ENCODE peak calls at places on chromosomes 7 and 10, in eight cellular contexts. L is heart right ventricle; O is right atrium auricular region; D is transverse colon; F is stomach; U is ovary; R is CD8-positive, alpha-beta T cell; G is adrenal gland. Z is an unnamed sample.

GRCh38 chr7:7105800-7106582 is 76.4 kb upstream of the C1GALT1 start:
- DNase-seq in F (no peak), G (no peak), O (no peak), U (no peak), D (no peak), L (no peak), R (no peak), Z (no peak)

GRCh38 chr10:13712799-13713581 is 126.2 kb downstream of the PRPF18 start:
- DNase-seq in G (peak; percentile 39), U (no peak), D (peak; percentile 66), F (peak; percentile 49), L (peak; percentile 67), O (peak; percentile 90), R (peak; percentile 3), Z (peak; percentile 80)

GRCh38 chr7:38232475-38233366 is 40.7 kb downstream of the TARP start:
- DNase-seq in R (peak; percentile 61), D (peak; percentile 52), F (peak; percentile 40), L (no peak), O (no peak), U (no peak), G (no peak), Z (no peak)

GRCh38 chr10:32985781-32986350 is 27.8 kb upstream of the ITGB1 start:
- DNase-seq in U (no peak), F (no peak), G (no peak), O (no peak), R (no peak), L (no peak), D (no peak), Z (no peak)

GRCh38 chr7:50603288-50603687 is 38.1 kb upstream of the DDC start:
- DNase-seq in G (no peak), L (no peak), D (no peak), U (no peak), O (no peak), R (no peak), F (no peak), Z (no peak)

GRCh38 chr10:125779403-125780327 is 4.0 kb upstream of the MMP21 start:
- DNase-seq in D (no peak), U (no peak), R (no peak), L (no peak), O (peak; percentile 16), G (no peak), F (no peak), Z (peak; percentile 57)

GRCh38 chr10:89283174-89283987 is 18.5 kb upstream of the IFIT2 start:
- DNase-seq in G (no peak), U (no peak), F (no peak), D (no peak), R (no peak), L (no peak), O (no peak), Z (no peak)

GRCh38 chr7:45687185-45687560 is 113.0 kb downstream of the ADCY1 start:
- DNase-seq in L (no peak), O (peak; percentile 38), R (no peak), D (no peak), G (no peak), U (no peak), F (no peak), Z (no peak)

GRCh38 chr10:70368774-70369482 is 13.5 kb downstream of the LRRC20 start:
- DNase-seq in D (no peak), R (no peak), G (no peak), L (no peak), O (no peak), F (no peak), U (peak; percentile 17), Z (no peak)

GRCh38 chr10:125457406-125457805 is 225.6 kb downstream of the TEX36 start:
- DNase-seq in O (no peak), U (no peak), D (no peak), G (no peak), F (no peak), L (no peak), R (no peak), Z (no peak)

GRCh38 chr10:34628174-34628802 is 186.8 kb downstream of the PARD3 start:
- DNase-seq in R (no peak), U (peak; percentile 57), G (peak; percentile 66), O (peak; percentile 80), D (peak; percentile 76), F (peak; percentile 70), L (peak; percentile 68), Z (no peak)

GRCh38 chr10:26438534-26439269 is 561 bp downstream of the APBB1IP start:
- DNase-seq in L (peak; percentile 45), U (no peak), R (peak; percentile 59), O (no peak), F (no peak), G (peak; percentile 15), D (peak; percentile 31), Z (peak; percentile 75)

GRCh38 chr10:34743804-34744203 is 71.3 kb downstream of the PARD3 start:
- DNase-seq in G (no peak), D (peak; percentile 33), U (no peak), O (peak; percentile 68), F (no peak), R (no peak), L (peak; percentile 40), Z (no peak)

GRCh38 chr7:109793-110556 is 82.4 kb upstream of the FAM20C start:
- DNase-seq in G (no peak), U (no peak), D (no peak), O (peak; percentile 56), R (no peak), L (no peak), F (peak; percentile 21), Z (peak; percentile 58)

GRCh38 chr7:74217455-74218342 is 7.9 kb downstream of the LAT2 start:
- DNase-seq in D (peak; percentile 30), R (no peak), O (no peak), L (no peak), U (no peak), F (no peak), G (no peak), Z (no peak)

GRCh38 chr10:80416401-80417098 is 8.2 kb downstream of the PRXL2A start:
- DNase-seq in G (no peak), R (no peak), U (peak; percentile 93), F (peak; percentile 34), D (peak; percentile 41), O (peak; percentile 70), L (peak; percentile 74), Z (no peak)

GRCh38 chr10:421170-421569 is 268.3 kb downstream of the DIP2C start:
- DNase-seq in L (no peak), R (no peak), U (no peak), G (no peak), D (no peak), F (no peak), O (no peak), Z (no peak)

GRCh38 chr10:119412244-119412750 is 130.2 kb downstream of the RGS10 start:
- DNase-seq in D (peak; percentile 55), F (peak; percentile 74), L (peak; percentile 84), G (peak; percentile 72), U (peak; percentile 94), R (no peak), O (peak; percentile 77), Z (no peak)

GRCh38 chr7:12637819-12638592 is 49.4 kb upstream of the ARL4A start:
- DNase-seq in D (no peak), R (no peak), G (no peak), U (no peak), O (no peak), L (no peak), F (no peak), Z (no peak)

DNA sequence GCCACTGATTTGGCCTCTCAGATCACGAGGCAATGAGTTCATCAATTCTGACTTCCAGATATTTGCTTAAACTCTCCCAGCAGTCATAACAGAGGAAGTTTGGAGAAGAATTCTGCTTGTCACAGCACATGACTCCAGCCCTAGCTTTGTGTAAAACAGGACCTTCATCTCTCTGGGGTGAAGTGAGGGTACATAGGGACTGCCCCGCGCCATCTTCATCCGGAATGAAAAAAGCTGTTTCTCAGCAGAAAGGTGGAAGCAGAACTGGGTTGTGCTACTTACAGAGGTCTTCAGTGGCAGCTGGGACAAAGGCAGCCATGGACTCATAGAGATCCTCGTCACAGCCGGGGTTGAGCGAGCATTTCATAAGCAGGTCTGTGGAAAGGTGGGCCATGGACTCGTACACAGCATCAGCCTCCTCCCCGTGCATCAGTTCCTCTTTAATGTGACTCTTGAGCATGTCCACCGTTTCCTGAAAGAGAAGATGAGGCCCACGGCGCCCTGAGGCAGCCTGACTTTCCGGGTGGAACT is 58.4 kb upstream of the TM9SF3 start:
- DNase-seq in G (no peak), U (no peak), R (no peak), O (peak; percentile 61), F (no peak), D (peak; percentile 19), L (no peak), Z (no peak)
- H3K27ac ChIP-seq in G (no peak overlapping the region), U (no peak overlapping the region), R (no peak overlapping the region), O (no peak overlapping the region), F (no peak overlapping the region), D (peak overlapping the region; percentile 37), L (no peak overlapping the region), Z (no peak overlapping the region)

DNA sequence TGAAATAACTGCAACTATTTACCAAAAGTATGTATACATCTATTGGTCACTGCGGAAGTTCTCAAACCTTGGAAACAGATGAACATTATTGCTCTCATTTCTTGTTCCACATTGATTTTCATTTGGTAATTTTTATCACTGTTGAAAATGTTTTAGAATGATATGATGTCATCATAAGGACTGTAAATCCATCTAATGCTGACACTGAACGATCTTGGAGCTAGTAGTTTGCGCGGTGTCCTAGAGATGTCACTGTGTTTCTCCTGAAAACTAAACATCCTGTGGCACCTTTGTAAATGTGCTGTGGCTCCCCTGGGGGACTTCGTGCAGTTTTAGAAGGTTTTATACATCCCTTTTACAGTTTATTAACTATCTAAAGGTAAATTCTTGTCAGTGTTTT is 73.5 kb downstream of the DNAJB9 start:
- DNase-seq in F (no peak), R (no peak), G (no peak), U (no peak), L (no peak), O (no peak), D (no peak), Z (no peak)
- TF ChIP-seq CTCF in F (no peak), R (no peak), G (no peak), U (no peak), L (no peak), O (no peak), D (no peak), Z (no peak)

DNA sequence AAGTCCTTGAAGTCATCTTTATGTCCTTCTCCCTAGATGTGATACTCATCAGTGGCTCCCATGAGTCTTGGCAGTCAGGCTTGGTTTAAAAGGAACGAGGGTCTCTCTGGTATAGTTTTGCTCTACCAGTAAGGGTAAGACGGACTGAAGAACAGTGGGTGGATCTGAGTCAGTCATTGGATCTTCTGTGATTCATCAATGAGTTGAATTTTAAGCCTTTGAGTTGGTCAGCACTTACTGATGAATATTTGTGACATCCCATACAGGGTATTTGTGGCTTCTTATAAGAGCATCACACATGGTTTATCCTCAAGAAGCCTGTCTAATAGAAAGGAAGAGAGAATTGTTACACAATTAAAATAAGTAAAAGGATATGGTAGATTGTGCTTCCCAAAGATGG is 87.3 kb upstream of the NAMPT start:
- DNase-seq in U (no peak), L (no peak), F (no peak), D (no peak), O (no peak), G (no peak), R (no peak), Z (no peak)
- H3K4me3 ChIP-seq in U (no peak overlapping the region), L (no peak overlapping the region), F (no peak overlapping the region), D (no peak overlapping the region), O (no peak overlapping the region), G (no peak overlapping the region), R (no peak overlapping the region), Z (no peak overlapping the region)

DNA sequence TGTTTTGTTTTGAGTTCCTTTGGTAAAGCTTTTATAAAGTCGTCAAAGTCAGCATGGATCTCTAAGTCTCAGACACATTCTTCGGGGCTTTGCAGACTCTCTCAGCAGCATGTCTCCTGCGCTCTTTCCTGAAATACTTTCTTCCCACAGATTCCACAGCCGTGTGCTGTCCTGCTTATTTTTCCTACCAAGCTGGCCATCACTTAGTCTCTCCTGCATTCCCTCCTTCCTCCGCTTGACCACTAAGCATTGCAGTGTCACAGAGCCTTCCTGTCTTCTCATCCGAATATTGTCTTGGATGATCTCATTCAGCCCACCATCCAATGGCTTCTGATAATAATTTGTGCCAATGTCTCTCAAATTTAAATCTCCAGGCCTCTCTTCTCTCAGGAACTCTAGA is 434.3 kb upstream of the C7orf33 start:
- DNase-seq in G (no peak), L (no peak), O (no peak), D (no peak), R (no peak), U (no peak), F (no peak), Z (no peak)
- H3K27ac ChIP-seq in G (no peak overlapping the region), L (no peak overlapping the region), O (no peak overlapping the region), D (no peak overlapping the region), R (no peak overlapping the region), U (no peak overlapping the region), F (no peak overlapping the region), Z (no peak overlapping the region)